ENCODE peak calls at places on chromosomes 2 and 18, in six cellular contexts. U is IMR-90, N is neuronal stem cell, B is mesendoderm, V is H9, T is H1. H is an unnamed sample. For H3K4me1, the result is how much of the 10 kb centered on the place peaks cover.

GRCh38 chr2:240615830-240616547 is 9.3 kb upstream of the GPR35 start:
- DNase-seq in V (no peak), N (no peak), U (no peak), T (no peak), B (no peak), H (no peak)

GRCh38 chr2:189698020-189698887 is 23.8 kb downstream of the ANKAR start:
- DNase-seq in T (no peak), V (peak), B (peak), U (peak), N (no peak), H (peak)

GRCh38 chr2:181762848-181763247 is 82.5 kb upstream of the NEUROD1 start:
- DNase-seq in T (no peak), U (no peak), B (no peak), N (no peak), V (no peak), H (no peak)

GRCh38 chr2:8574196-8575010 is 107.5 kb upstream of the ID2 start:
- DNase-seq in N (no peak), U (peak), B (no peak), V (peak), T (no peak), H (no peak)

GRCh38 chr18:2906522-2907458 is 60.0 kb downstream of the EMILIN2 start:
- DNase-seq in V (peak), T (peak), U (no peak), B (peak), N (no peak), H (peak)

GRCh38 chr2:237507478-237507877 is 20.4 kb downstream of the MLPH start:
- DNase-seq in T (no peak), N (no peak), U (no peak), V (no peak), B (no peak), H (no peak)

GRCh38 chr2:97745474-97746172 is 32.2 kb downstream of the ZAP70 start:
- DNase-seq in B (no peak), U (peak), T (no peak), V (no peak), N (no peak), H (peak)

GRCh38 chr2:218003994-218004419 is 1.2 kb upstream of the TNS1 start:
- DNase-seq in B (no peak), T (no peak), U (peak), V (no peak), N (no peak), H (peak)

GRCh38 chr2:190789074-190790004 is 91.3 kb upstream of the GLS start:
- DNase-seq in N (no peak), U (no peak), V (no peak), B (no peak), T (no peak), H (no peak)

GRCh38 chr2:152762202-152762601 is 43.8 kb downstream of the ARL6IP6 start:
- DNase-seq in V (no peak), N (peak), B (peak), T (no peak), U (peak), H (peak)

GRCh38 chr2:151669585-151670081 is 64.6 kb downstream of the NEB start:
- DNase-seq in U (no peak), B (peak), N (no peak), T (no peak), V (no peak), H (no peak)

GRCh38 chr2:45780541-45781463 is 129.3 kb downstream of the PRKCE start:
- DNase-seq in U (no peak), V (no peak), T (no peak), B (no peak), N (no peak), H (no peak)

GRCh38 chr18:63511285-63511684 is 30.9 kb upstream of the SERPINB12 start:
- DNase-seq in T (peak), B (peak), V (peak), U (peak), N (peak), H (peak)

GRCh38 chr2:239268082-239268481 is 132.7 kb downstream of the HDAC4 start:
- DNase-seq in V (no peak), T (no peak), U (no peak), B (no peak), N (no peak), H (no peak)

GRCh38 chr2:71604709-71605085 is 151.3 kb downstream of the DYSF start:
- DNase-seq in T (peak), N (no peak), U (no peak), V (peak), B (no peak), H (no peak)

GRCh38 chr2:110852541-110853263 is 120.3 kb downstream of the ACOXL start:
- DNase-seq in V (peak), T (no peak), N (no peak), U (no peak), B (no peak), H (no peak)

GRCh38 chr2:64543006-64543697 is 19.0 kb downstream of the AFTPH start:
- DNase-seq in U (peak), N (no peak), B (no peak), V (no peak), T (no peak), H (no peak)

GRCh38 chr18:44818668-44819403 is 138.1 kb downstream of the SETBP1 start:
- DNase-seq in N (no peak), T (no peak), B (no peak), V (no peak), U (no peak), H (no peak)

GRCh38 chr18:61569176-61569892 is 236.1 kb downstream of the CDH20 start:
- DNase-seq in N (no peak), U (peak), T (no peak), V (no peak), B (peak), H (peak)

GRCh38 chr2:18583905-18584607 is 5.3 kb downstream of the NT5C1B start:
- DNase-seq in T (no peak), U (no peak), N (no peak), V (no peak), B (no peak), H (no peak)

GRCh38 chr2:101418704-101419663 is 31.7 kb upstream of the CREG2 start:
- DNase-seq in T (peak), U (peak), V (no peak), B (peak), N (peak), H (peak)

GRCh38 chr18:49225160-49225559 is 235.3 kb downstream of the DYM start:
- DNase-seq in N (no peak), B (no peak), T (no peak), U (peak), V (no peak), H (no peak)

GRCh38 chr18:13260114-13260926 is 41.8 kb downstream of the LDLRAD4 start:
- DNase-seq in V (no peak), U (no peak), T (no peak), B (no peak), N (no peak), H (no peak)

GRCh38 chr2:224220581-224221255 is 181.2 kb downstream of the FAM124B start:
- DNase-seq in N (no peak), T (no peak), U (peak), B (peak), V (no peak), H (peak)

GRCh38 chr18:63302647-63303405 is 16.7 kb downstream of the BCL2 start:
- DNase-seq in T (no peak), U (no peak), B (no peak), N (no peak), V (no peak), H (no peak)

GRCh38 chr2:199303814-199304213 is 153.9 kb downstream of the SATB2 start:
- DNase-seq in V (no peak), B (peak), U (peak), N (no peak), T (no peak), H (peak)

GRCh38 chr2:241308267-241308666 is 7.2 kb downstream of the HDLBP start:
- DNase-seq in N (no peak), B (no peak), T (no peak), V (no peak), U (no peak), H (no peak)

GRCh38 chr18:43800584-43800983 is 523.3 kb upstream of the SYT4 start:
- DNase-seq in B (no peak), N (no peak), V (no peak), U (no peak), T (no peak), H (no peak)

GRCh38 chr18:39839782-39840181 is 2115.3 kb upstream of the PIK3C3 start:
- DNase-seq in N (no peak), B (no peak), U (peak), V (no peak), T (no peak), H (peak)

GRCh38 chr2:211085056-211085680 is 528.8 kb downstream of the CPS1 start:
- DNase-seq in T (no peak), B (peak), U (peak), N (peak), V (no peak), H (peak)

DNA sequence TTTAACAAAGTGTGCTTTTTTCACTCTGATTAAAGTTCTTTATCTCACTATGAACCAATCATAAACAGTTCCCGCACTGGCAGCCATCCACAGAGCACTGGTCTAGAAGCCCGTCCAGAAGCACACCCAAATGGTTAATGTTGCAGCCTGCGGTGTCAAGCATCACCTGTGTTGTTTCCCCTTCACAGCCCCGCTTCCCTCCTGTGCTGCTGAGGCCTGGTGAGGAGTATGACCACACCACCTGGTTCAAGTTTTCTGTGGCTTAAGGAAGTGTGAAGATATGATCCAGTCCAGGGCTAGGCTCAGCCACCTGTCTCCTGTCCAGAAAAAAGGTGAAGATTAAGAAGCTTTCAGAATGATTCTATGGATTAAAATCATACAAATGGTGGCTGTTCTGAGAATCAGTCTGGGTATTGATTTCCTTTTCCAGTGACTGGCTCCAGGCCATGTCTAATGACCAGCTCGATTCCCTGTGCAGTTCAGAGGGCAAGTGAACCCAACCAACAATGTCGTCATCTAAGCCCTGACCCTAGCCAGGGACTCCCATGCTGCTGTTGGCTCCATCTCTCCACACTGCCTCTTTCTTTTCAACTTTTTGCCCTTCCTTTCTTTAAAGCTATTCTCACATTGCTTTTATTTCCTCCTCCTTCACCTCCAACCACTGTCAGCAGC is 17.7 kb downstream of the SRSF7 start:
- DNase-seq in U (no peak), T (no peak), N (no peak), V (no peak), B (no peak), H (no peak)
- H3K27ac ChIP-seq in U (no peak), T (no peak), N (no peak), V (no peak), B (no peak), H (no peak)

GRCh38 chr2:120367649-120368048 is 21.7 kb downstream of the INHBB start:
- DNase-seq in U (peak), B (no peak), T (no peak), N (no peak), V (no peak), H (no peak)
- H2BK15ac ChIP-seq in U (no peak), B (no peak), T (peak), N (peak), V (no peak), H (no peak)

DNA sequence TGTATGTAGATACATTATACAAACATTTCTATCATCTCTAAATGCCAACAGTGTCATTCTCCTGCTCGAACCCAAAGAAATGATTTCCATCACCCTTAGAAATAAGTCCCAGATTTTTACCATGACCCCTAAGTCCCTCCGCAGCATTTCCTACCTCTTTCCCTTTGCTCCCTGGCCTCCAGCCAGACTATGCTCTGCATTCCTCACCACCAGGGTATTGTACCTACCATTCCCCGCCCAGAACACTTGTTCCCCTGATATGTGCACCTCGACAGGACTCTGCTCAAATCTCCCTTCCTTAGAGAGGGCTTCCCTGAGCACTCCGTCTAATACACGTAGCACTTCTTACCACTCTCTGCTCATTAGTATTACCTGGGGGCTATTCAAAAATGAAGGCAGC is 630.2 kb downstream of the ARHGAP15 start:
- DNase-seq in N (peak), U (no peak), B (peak), T (peak), V (peak), H (no peak)
- H3K4me1 ChIP-seq in N (under half), U (under half), B (under half), T (under half), V (under half), H (under half)

GRCh38 chr2:234969329-234970157 is 17.7 kb downstream of the SH3BP4 start:
- DNase-seq in B (no peak), U (no peak), N (no peak), V (no peak), T (no peak), H (peak)
- H3K27ac ChIP-seq in B (no peak), U (peak), N (no peak), V (no peak), T (no peak), H (peak)

GRCh38 chr2:128716371-128716770 is 397.7 kb upstream of the HS6ST1 start:
- DNase-seq in U (no peak), V (no peak), B (no peak), N (no peak), T (no peak), H (no peak)

GRCh38 chr2:128714861-128715312 is 396.2 kb upstream of the HS6ST1 start:
- DNase-seq in T (peak), U (no peak), B (peak), N (no peak), V (peak), H (no peak)

GRCh38 chr2:128717758-128718710 is 399.4 kb upstream of the HS6ST1 start:
- DNase-seq in U (no peak), T (no peak), B (no peak), N (no peak), V (no peak), H (no peak)

GRCh38 chr2:128714285-128714684 is 395.6 kb upstream of the HS6ST1 start:
- DNase-seq in T (peak), U (no peak), B (no peak), N (no peak), V (no peak), H (no peak)

GRCh38 chr2:128715360-128715759 is 396.7 kb upstream of the HS6ST1 start:
- DNase-seq in N (no peak), U (no peak), T (peak), B (no peak), V (no peak), H (no peak)
- H2BK15ac ChIP-seq in N (no peak), U (no peak), T (no peak), B (no peak), V (no peak), H (no peak)

GRCh38 chr2:20433249-20433648 is 13.6 kb upstream of the RHOB start:
- DNase-seq in T (no peak), B (no peak), N (no peak), V (no peak), U (no peak), H (no peak)

GRCh38 chr2:20433946-20434553 is 12.8 kb upstream of the RHOB start:
- DNase-seq in N (no peak), T (no peak), U (no peak), V (no peak), B (no peak), H (no peak)

GRCh38 chr2:20431772-20432171 is 15.1 kb upstream of the RHOB start:
- DNase-seq in U (no peak), B (no peak), T (no peak), V (no peak), N (no peak), H (no peak)

GRCh38 chr2:20434588-20435294 is 12.1 kb upstream of the RHOB start:
- DNase-seq in T (no peak), U (no peak), N (no peak), V (no peak), B (no peak), H (peak)

DNA sequence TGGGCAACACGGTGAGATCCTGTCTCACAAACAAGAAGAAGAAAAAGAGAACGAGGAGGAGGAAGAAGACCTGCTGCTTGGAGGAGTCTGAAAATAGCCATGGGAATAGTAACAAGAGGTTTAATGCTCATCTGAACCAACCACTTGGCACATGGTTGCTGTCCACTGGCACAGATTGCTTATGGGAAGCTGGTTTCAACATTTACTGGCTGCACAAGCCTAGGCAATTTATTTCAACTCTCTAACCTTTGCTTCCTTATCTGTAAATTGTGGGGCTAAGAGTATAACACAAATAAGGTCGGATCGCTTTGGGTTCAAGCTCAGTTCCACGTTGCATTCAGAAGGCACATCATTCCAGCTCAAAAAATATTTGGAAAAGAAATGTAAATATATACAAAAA is 14.2 kb upstream of the RHOB start:
- DNase-seq in U (no peak), B (no peak), N (no peak), T (no peak), V (no peak), H (no peak)
- H3K4me1 ChIP-seq in U (under half), B (under half), N (under half), T (under half), V (under half), H (under half)

DNA sequence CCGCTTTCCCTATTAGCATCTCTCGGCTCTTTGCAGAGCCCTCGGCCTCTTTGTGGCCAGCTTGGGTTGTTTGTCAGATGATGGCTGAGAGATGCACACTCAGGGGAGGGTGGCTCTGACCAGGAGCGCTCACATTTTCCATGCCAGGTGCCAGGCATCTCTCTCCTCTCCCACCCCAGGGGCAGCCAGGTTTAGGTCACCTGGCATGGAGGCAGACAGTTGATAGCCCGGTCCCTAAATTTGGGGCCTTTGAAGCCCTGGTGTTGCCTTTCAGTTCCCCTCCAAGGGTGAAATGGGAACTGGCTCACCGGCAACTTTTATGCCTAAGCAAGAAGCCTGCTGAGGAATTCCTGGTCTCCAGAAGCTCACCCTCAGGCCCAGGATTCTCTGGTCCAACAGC is 19.1 kb downstream of the LBH start:
- DNase-seq in V (no peak), U (no peak), B (no peak), T (no peak), N (no peak), H (no peak)
- H3K27ac ChIP-seq in V (no peak), U (peak), B (no peak), T (no peak), N (no peak), H (no peak)

DNA sequence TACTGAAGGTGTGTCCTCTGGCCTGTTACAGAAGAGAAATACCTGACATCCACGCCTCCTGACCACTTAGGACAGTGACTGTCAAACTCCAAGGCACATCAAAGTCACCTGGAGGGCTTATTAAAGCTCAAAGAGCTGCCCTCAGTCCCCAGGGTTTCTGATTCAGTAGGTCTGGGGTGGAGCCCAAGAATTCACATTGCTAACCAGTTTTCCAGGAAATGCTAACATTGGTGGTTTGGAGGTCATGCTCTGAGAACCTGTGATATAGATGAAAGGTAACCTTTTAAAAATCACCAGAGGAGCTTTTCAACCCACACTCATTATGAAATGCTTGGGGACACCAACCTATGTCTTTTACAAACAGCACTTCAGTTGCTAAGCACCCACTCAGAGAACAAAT is 172.3 kb downstream of the ALK start:
- DNase-seq in V (no peak), B (no peak), U (no peak), N (no peak), T (no peak), H (no peak)
- H2BK15ac ChIP-seq in V (no peak), B (no peak), U (no peak), N (no peak), T (no peak), H (no peak)